ENCODE peak calls at places on chromosomes 7 and 10, in nine cellular contexts. B, Q, C, I, H, J, O, V and M are unnamed samples.
A peak's percentile ranks its signal among the peaks of the same experiment; 100 is the strongest.

GRCh38 chr10:91194497-91195179 is 25.8 kb upstream of the PCGF5 start:
- DNase-seq in C (no peak), I (no peak), V (no peak), B (no peak), Q (peak; percentile 89), J (peak; percentile 66), O (no peak), H (no peak), M (no peak)

GRCh38 chr7:152338553-152338952 is 97.2 kb downstream of the KMT2C start:
- DNase-seq in O (no peak), B (no peak), C (no peak), V (no peak), I (no peak), J (no peak), H (no peak), Q (peak; percentile 25), M (no peak)

GRCh38 chr7:137546671-137547070 is 203.1 kb upstream of the PTN start:
- DNase-seq in V (no peak), H (no peak), I (no peak), O (no peak), C (no peak), J (no peak), B (no peak), Q (peak; percentile 56), M (no peak)

GRCh38 chr7:112056409-112056808 is 149.8 kb downstream of the DOCK4 start:
- DNase-seq in V (no peak), B (no peak), O (peak; percentile 1), H (no peak), C (no peak), J (no peak), Q (peak; percentile 57), I (peak; percentile 42), M (no peak)

GRCh38 chr7:108146070-108146842 is 16.1 kb upstream of the LAMB4 start:
- DNase-seq in B (peak; percentile 65), V (peak; percentile 74), H (no peak), C (peak; percentile 41), I (peak; percentile 59), J (peak; percentile 69), O (peak; percentile 12), Q (peak; percentile 89), M (no peak)

GRCh38 chr10:61836888-61837747 is 64.4 kb upstream of the ARID5B start:
- DNase-seq in Q (peak; percentile 63), C (no peak), V (no peak), I (no peak), B (no peak), O (no peak), J (peak; percentile 54), H (no peak), M (no peak)

GRCh38 chr7:137243741-137244140 is 99.8 kb downstream of the PTN start:
- DNase-seq in J (no peak), C (no peak), B (no peak), I (no peak), H (no peak), O (no peak), V (no peak), Q (no peak), M (no peak)

GRCh38 chr10:72292223-72292691 is 18.5 kb downstream of the DDIT4 start:
- DNase-seq in C (no peak), Q (peak; percentile 64), O (no peak), I (no peak), B (no peak), H (no peak), J (no peak), V (no peak), M (no peak)